ENCODE peak calls at places on chromosomes 13 and 19, in six cellular contexts. One of them, this sample, is unnamed.

GRCh38 chr13:40102854-40103253 is 447.4 kb downstream of the COG6 start:
- DNase-seq in endothelial cell of umbilical vein: no peak
- DNase-seq in HepG2: peak
- DNase-seq in K562: no peak
- DNase-seq in A549: peak
- DNase-seq in GM12878: no peak
- DNase-seq in this sample: peak

GRCh38 chr13:86922936-86923335 is 748.2 kb upstream of the SLITRK5 start:
- DNase-seq in endothelial cell of umbilical vein: no peak
- DNase-seq in HepG2: no peak
- DNase-seq in K562: no peak
- DNase-seq in A549: peak
- DNase-seq in GM12878: no peak
- DNase-seq in this sample: no peak

GRCh38 chr19:39590265-39590664 is 12.1 kb upstream of the LGALS13 start:
- DNase-seq in endothelial cell of umbilical vein: peak
- DNase-seq in HepG2: no peak
- DNase-seq in K562: no peak
- DNase-seq in A549: no peak
- DNase-seq in GM12878: no peak
- DNase-seq in this sample: peak

GRCh38 chr13:52812941-52813340 is 35.5 kb downstream of the PCDH8 start:
- DNase-seq in endothelial cell of umbilical vein: no peak
- DNase-seq in HepG2: no peak
- DNase-seq in K562: no peak
- DNase-seq in A549: no peak
- DNase-seq in GM12878: peak
- DNase-seq in this sample: no peak

GRCh38 chr19:10892256-10892655 is 20.9 kb downstream of the CARM1 start:
- DNase-seq in endothelial cell of umbilical vein: no peak
- DNase-seq in HepG2: no peak
- DNase-seq in K562: no peak
- DNase-seq in A549: no peak
- DNase-seq in GM12878: no peak
- DNase-seq in this sample: no peak

GRCh38 chr19:6098574-6098973 is 11.7 kb downstream of the RFX2 start:
- DNase-seq in endothelial cell of umbilical vein: no peak
- DNase-seq in HepG2: no peak
- DNase-seq in K562: no peak
- DNase-seq in A549: no peak
- DNase-seq in GM12878: no peak
- DNase-seq in this sample: no peak

GRCh38 chr19:49808762-49809154 is 4.3 kb downstream of the FUZ start:
- DNase-seq in endothelial cell of umbilical vein: peak
- DNase-seq in HepG2: peak
- DNase-seq in K562: peak
- DNase-seq in A549: peak
- DNase-seq in GM12878: no peak
- DNase-seq in this sample: peak

GRCh38 chr13:114212096-114212495 is 22.6 kb upstream of the CDC16 start:
- DNase-seq in endothelial cell of umbilical vein: peak
- DNase-seq in HepG2: no peak
- DNase-seq in K562: no peak
- DNase-seq in A549: no peak
- DNase-seq in GM12878: no peak
- DNase-seq in this sample: no peak

GRCh38 chr19:48969276-48970138 is 4.4 kb downstream of the FTL start:
- DNase-seq in endothelial cell of umbilical vein: no peak
- DNase-seq in HepG2: no peak
- DNase-seq in K562: peak
- DNase-seq in A549: peak
- DNase-seq in GM12878: no peak
- DNase-seq in this sample: peak

GRCh38 chr19:16649734-16650133 is 10.2 kb downstream of the SMIM7 start:
- DNase-seq in endothelial cell of umbilical vein: peak
- DNase-seq in HepG2: no peak
- DNase-seq in K562: no peak
- DNase-seq in A549: no peak
- DNase-seq in GM12878: no peak
- DNase-seq in this sample: no peak

GRCh38 chr19:2477732-2478191 is 1.8 kb downstream of the GADD45B start:
- DNase-seq in endothelial cell of umbilical vein: peak
- DNase-seq in HepG2: no peak
- DNase-seq in K562: no peak
- DNase-seq in A549: peak
- DNase-seq in GM12878: no peak
- DNase-seq in this sample: peak

GRCh38 chr13:51618626-51619025 is 34.4 kb downstream of the WDFY2 start:
- DNase-seq in endothelial cell of umbilical vein: no peak
- DNase-seq in HepG2: no peak
- DNase-seq in K562: no peak
- DNase-seq in A549: no peak
- DNase-seq in GM12878: no peak
- DNase-seq in this sample: no peak

DNA sequence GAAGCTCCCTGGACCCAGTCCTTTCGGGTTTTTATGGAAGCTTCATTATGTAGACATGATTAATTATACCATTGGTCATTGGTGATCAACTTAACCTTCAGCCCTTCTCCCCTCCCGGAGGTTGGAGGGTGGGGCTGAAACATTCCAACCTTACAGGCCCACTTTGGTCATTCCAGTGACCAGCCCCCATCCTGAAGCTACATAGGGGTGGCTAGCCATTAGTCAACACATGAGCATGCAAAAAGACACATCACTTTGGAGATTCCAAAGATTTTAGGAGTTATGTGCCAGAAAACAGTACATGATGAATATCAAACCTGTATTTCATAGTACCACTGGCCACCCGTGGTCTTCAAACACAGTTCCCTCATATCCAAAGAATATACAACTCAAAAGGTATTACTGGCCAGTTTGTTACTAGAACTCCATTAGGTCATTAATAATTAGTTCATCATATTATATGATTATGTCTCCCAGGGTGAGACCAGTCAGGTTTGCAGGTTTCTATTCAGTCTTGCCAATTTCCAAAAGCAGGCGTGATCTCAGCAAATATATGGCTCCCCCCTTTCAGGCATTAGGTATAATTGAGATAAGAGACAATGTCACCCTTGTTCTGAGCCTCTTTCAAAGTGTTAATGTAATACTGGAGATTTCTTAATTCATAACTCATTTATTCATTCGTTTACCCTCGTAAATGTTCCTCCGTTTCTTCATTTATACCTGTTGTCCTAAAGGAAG is 11.1 kb downstream of the PPP5C start:
- DNase-seq in endothelial cell of umbilical vein: no peak
- DNase-seq in HepG2: no peak
- DNase-seq in K562: no peak
- DNase-seq in A549: no peak
- DNase-seq in GM12878: no peak
- DNase-seq in this sample: no peak
- TF ChIP-seq MYC in endothelial cell of umbilical vein: no peak
- TF ChIP-seq MYC in HepG2: no peak
- TF ChIP-seq MYC in K562: no peak
- TF ChIP-seq MYC in A549: no peak
- TF ChIP-seq MYC in GM12878: no peak
- TF ChIP-seq MYC in this sample: no peak

GRCh38 chr19:41261474-41262190 is 2.5 kb upstream of the HNRNPUL1 start:
- DNase-seq in endothelial cell of umbilical vein: no peak
- DNase-seq in HepG2: no peak
- DNase-seq in K562: no peak
- DNase-seq in A549: no peak
- DNase-seq in GM12878: no peak
- DNase-seq in this sample: no peak

GRCh38 chr19:41265376-41266153 is 1.4 kb downstream of the HNRNPUL1 start:
- DNase-seq in endothelial cell of umbilical vein: peak
- DNase-seq in HepG2: peak
- DNase-seq in K562: peak
- DNase-seq in A549: peak
- DNase-seq in GM12878: no peak
- DNase-seq in this sample: peak

GRCh38 chr19:41263850-41264580 is at the start of gene HNRNPUL1:
- DNase-seq in endothelial cell of umbilical vein: peak
- DNase-seq in HepG2: peak
- DNase-seq in K562: peak
- DNase-seq in A549: peak
- DNase-seq in GM12878: peak
- DNase-seq in this sample: peak

GRCh38 chr19:41263042-41263849 is 926 bp upstream of the HNRNPUL1 start:
- DNase-seq in endothelial cell of umbilical vein: no peak
- DNase-seq in HepG2: peak
- DNase-seq in K562: peak
- DNase-seq in A549: peak
- DNase-seq in GM12878: peak
- DNase-seq in this sample: peak

DNA sequence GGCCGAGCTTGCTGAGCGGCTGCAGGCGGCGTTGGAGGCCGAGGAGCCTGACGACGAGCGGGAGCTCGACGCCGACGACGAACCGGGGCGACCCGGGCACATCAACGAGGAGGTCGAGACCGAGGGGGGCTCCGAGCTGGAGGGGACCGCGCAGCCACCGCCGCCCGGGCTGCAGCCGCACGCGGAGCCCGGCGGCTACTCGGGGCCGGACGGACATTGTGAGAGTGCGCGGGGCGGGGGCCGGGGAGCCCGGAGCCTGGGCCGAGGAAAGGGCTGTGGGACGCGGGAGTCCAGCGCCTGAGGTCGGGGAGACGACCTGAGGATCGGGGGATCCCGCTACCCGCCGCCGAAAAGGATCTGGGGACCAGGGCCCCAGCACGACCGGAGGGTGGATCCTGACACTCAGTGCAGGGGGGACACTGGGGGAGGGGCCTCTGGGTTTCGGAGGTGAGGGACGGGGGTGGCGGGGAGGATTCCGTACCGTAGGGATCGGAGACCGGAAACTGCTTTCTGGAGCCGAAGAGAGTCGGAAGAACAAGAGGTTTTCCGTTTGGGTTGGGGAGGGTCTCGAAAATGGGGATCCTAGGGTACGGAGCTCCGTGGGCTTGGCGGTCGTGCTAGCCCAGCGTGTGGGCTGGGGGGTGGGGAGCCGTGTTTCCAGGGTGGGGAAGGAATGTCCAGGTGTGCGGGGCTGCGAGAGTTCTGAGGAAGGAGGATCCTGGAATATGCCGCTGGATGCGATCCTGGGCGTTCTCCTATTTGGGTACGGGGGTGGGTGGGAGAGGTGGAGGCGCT is 606 bp downstream of the HNRNPUL1 start:
- DNase-seq in endothelial cell of umbilical vein: peak
- DNase-seq in HepG2: peak
- DNase-seq in K562: peak
- DNase-seq in A549: peak
- DNase-seq in GM12878: no peak
- DNase-seq in this sample: peak
- TF ChIP-seq CTCF in endothelial cell of umbilical vein: no peak
- TF ChIP-seq CTCF in HepG2: no peak
- TF ChIP-seq CTCF in K562: no peak
- TF ChIP-seq CTCF in A549: no peak
- TF ChIP-seq CTCF in GM12878: no peak
- TF ChIP-seq CTCF in this sample: no peak

GRCh38 chr19:4730740-4731171 is 7.1 kb upstream of the DPP9 start:
- DNase-seq in endothelial cell of umbilical vein: peak
- DNase-seq in HepG2: no peak
- DNase-seq in K562: peak
- DNase-seq in A549: no peak
- DNase-seq in GM12878: no peak
- DNase-seq in this sample: peak

GRCh38 chr19:4737955-4738580 is 14.4 kb upstream of the DPP9 start:
- DNase-seq in endothelial cell of umbilical vein: no peak
- DNase-seq in HepG2: no peak
- DNase-seq in K562: no peak
- DNase-seq in A549: no peak
- DNase-seq in GM12878: no peak
- DNase-seq in this sample: no peak

GRCh38 chr19:4733755-4734345 is 10.2 kb upstream of the DPP9 start:
- DNase-seq in endothelial cell of umbilical vein: no peak
- DNase-seq in HepG2: no peak
- DNase-seq in K562: no peak
- DNase-seq in A549: no peak
- DNase-seq in GM12878: no peak
- DNase-seq in this sample: no peak

DNA sequence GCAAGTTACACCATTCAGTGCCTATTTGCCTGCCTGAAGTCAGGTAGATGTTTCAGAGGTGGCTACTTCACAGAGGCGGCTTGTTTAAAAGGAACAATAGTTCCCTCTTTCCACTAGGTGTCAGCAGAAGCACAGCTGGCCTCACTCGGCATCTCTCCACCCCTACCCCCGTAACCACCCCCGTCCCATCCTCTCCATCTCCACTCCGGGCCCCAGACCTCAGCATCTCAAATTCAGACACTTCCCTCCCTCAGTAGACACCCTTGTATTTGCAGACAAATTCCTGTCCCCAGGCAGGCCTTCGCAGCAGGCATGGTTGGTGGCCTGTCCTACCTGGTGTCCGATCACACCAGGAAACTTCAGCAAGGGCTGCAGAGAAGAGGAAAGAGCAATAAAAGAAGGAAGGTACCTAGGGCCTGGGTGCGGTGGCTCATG is 9.1 kb upstream of the DPP9 start:
- DNase-seq in endothelial cell of umbilical vein: peak
- DNase-seq in HepG2: peak
- DNase-seq in K562: peak
- DNase-seq in A549: peak
- DNase-seq in GM12878: no peak
- DNase-seq in this sample: peak
- TF ChIP-seq MAX in endothelial cell of umbilical vein: no peak
- TF ChIP-seq MAX in HepG2: no peak
- TF ChIP-seq MAX in K562: no peak
- TF ChIP-seq MAX in A549: no peak
- TF ChIP-seq MAX in GM12878: no peak
- TF ChIP-seq MAX in this sample: no peak

GRCh38 chr13:30107536-30108136 is 199.7 kb downstream of the KATNAL1 start:
- DNase-seq in endothelial cell of umbilical vein: no peak
- DNase-seq in HepG2: no peak
- DNase-seq in K562: no peak
- DNase-seq in A549: peak
- DNase-seq in GM12878: no peak
- DNase-seq in this sample: peak

GRCh38 chr13:30109471-30110135 is 197.7 kb downstream of the KATNAL1 start:
- DNase-seq in endothelial cell of umbilical vein: no peak
- DNase-seq in HepG2: no peak
- DNase-seq in K562: no peak
- DNase-seq in A549: no peak
- DNase-seq in GM12878: no peak
- DNase-seq in this sample: no peak

GRCh38 chr13:30110301-30111070 is 196.9 kb downstream of the KATNAL1 start:
- DNase-seq in endothelial cell of umbilical vein: no peak
- DNase-seq in HepG2: no peak
- DNase-seq in K562: no peak
- DNase-seq in A549: no peak
- DNase-seq in GM12878: no peak
- DNase-seq in this sample: no peak

GRCh38 chr13:30108216-30108912 is 199.0 kb downstream of the KATNAL1 start:
- DNase-seq in endothelial cell of umbilical vein: no peak
- DNase-seq in HepG2: no peak
- DNase-seq in K562: no peak
- DNase-seq in A549: no peak
- DNase-seq in GM12878: no peak
- DNase-seq in this sample: no peak

DNA sequence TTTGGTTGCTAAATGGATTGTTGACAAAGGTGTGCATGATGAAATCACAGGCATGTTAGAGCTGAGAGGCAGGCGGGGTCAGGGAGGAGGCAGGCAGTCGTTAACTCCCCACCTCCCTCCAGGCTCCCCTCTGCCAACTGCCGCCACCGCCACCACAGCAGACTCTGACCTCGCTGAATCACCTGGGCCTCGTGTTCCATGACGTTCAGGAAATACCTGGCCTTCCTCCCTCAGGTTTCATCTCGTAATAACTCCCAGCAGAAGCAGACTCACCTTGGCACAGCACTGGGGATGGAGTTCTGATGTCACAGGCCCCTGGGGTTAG is 198.5 kb downstream of the KATNAL1 start:
- DNase-seq in endothelial cell of umbilical vein: no peak
- DNase-seq in HepG2: peak
- DNase-seq in K562: no peak
- DNase-seq in A549: no peak
- DNase-seq in GM12878: no peak
- DNase-seq in this sample: no peak
- TF ChIP-seq MYC in endothelial cell of umbilical vein: no peak
- TF ChIP-seq MYC in HepG2: no peak
- TF ChIP-seq MYC in K562: no peak
- TF ChIP-seq MYC in A549: no peak
- TF ChIP-seq MYC in GM12878: no peak
- TF ChIP-seq MYC in this sample: no peak

This sample was measured in NB4.